ENCODE peak calls at places on chromosome 10, in four cellular contexts. Q is tibial nerve, U is GM12892, X is left cardiac atrium. L is an unnamed sample.

GRCh38 chr10:28480566-28480965 is 52.4 kb upstream of the WAC start:
- DNase-seq in X (no peak), U (no peak), Q (no peak), L (no peak)

GRCh38 chr10:123275183-123275549 is 121.0 kb downstream of the BUB3 start:
- DNase-seq in X (no peak), Q (no peak), U (no peak), L (no peak)

GRCh38 chr10:44975487-44976331 is 2.9 kb downstream of the DEPP1 start:
- DNase-seq in U (no peak), X (no peak), Q (peak; percentile 73), L (peak; percentile 54)

GRCh38 chr10:79127151-79127961 is 58.6 kb downstream of the ZMIZ1 start:
- DNase-seq in X (peak; percentile 83), Q (peak; percentile 73), U (no peak), L (peak; percentile 82)

GRCh38 chr10:58384095-58384494 is 1.1 kb upstream of the TFAM start:
- DNase-seq in U (no peak), Q (no peak), X (no peak), L (no peak)

GRCh38 chr10:47340613-47341170 is 7.5 kb upstream of the RBP3 start:
- DNase-seq in Q (peak; percentile 78), U (peak; percentile 46), X (peak; percentile 48), L (no peak)

GRCh38 chr10:3784510-3785250 is at the start of gene KLF6:
- DNase-seq in U (no peak), X (peak; percentile 66), Q (no peak), L (peak; percentile 76)

GRCh38 chr10:36670616-36671402 is 454.6 kb upstream of the ANKRD30A start:
- DNase-seq in Q (no peak), X (no peak), U (no peak), L (no peak)

GRCh38 chr10:123165445-123166072 is 11.4 kb downstream of the BUB3 start:
- DNase-seq in Q (no peak), X (no peak), U (no peak), L (no peak)

GRCh38 chr10:129104266-129105045 is 362.6 kb upstream of the MGMT start:
- DNase-seq in U (no peak), Q (peak; percentile 2), X (no peak), L (no peak)

GRCh38 chr10:70678757-70679489 is 6.6 kb downstream of the ADAMTS14 start:
- DNase-seq in U (no peak), X (no peak), Q (no peak), L (no peak)